ENCODE peak calls at places on chromosomes 16 and 17, in four cellular contexts. One of them, this sample, is unnamed. For H3K4me1 and H3K36me3, the result is how much of the 10 kb centered on the place peaks cover.

GRCh38 chr17:43721537-43722268 is 36.9 kb downstream of the SOST start:
- DNase-seq in IMR-90: peak
- DNase-seq in OCI-LY7: no peak
- DNase-seq in CD8-positive, alpha-beta T cell: no peak
- DNase-seq in this sample: no peak

GRCh38 chr17:50048146-50048720 is 7.7 kb upstream of the ITGA3 start:
- DNase-seq in IMR-90: no peak
- DNase-seq in OCI-LY7: no peak
- DNase-seq in CD8-positive, alpha-beta T cell: no peak
- DNase-seq in this sample: no peak

GRCh38 chr16:29820730-29821662 is 734 bp downstream of the MVP start:
- DNase-seq in IMR-90: no peak
- DNase-seq in OCI-LY7: no peak
- DNase-seq in CD8-positive, alpha-beta T cell: peak
- DNase-seq in this sample: no peak

GRCh38 chr17:64448665-64449512 is at the start of gene MILR1:
- DNase-seq in IMR-90: peak
- DNase-seq in OCI-LY7: peak
- DNase-seq in CD8-positive, alpha-beta T cell: no peak
- DNase-seq in this sample: peak

GRCh38 chr16:77467929-77468328 is 33.1 kb upstream of the ADAMTS18 start:
- DNase-seq in IMR-90: no peak
- DNase-seq in OCI-LY7: no peak
- DNase-seq in CD8-positive, alpha-beta T cell: no peak
- DNase-seq in this sample: no peak

GRCh38 chr16:85197611-85198566 is 85.6 kb upstream of the CIBAR2 start:
- DNase-seq in IMR-90: no peak
- DNase-seq in OCI-LY7: no peak
- DNase-seq in CD8-positive, alpha-beta T cell: no peak
- DNase-seq in this sample: no peak

GRCh38 chr17:66747561-66748275 is 87.2 kb upstream of the CACNG5 start:
- DNase-seq in IMR-90: peak
- DNase-seq in OCI-LY7: no peak
- DNase-seq in CD8-positive, alpha-beta T cell: no peak
- DNase-seq in this sample: peak

GRCh38 chr17:50026046-50026675 is 29.7 kb upstream of the ITGA3 start:
- DNase-seq in IMR-90: no peak
- DNase-seq in OCI-LY7: no peak
- DNase-seq in CD8-positive, alpha-beta T cell: no peak
- DNase-seq in this sample: no peak

GRCh38 chr17:14359251-14359939 is 58.5 kb downstream of the HS3ST3B1 start:
- DNase-seq in IMR-90: no peak
- DNase-seq in OCI-LY7: peak
- DNase-seq in CD8-positive, alpha-beta T cell: peak
- DNase-seq in this sample: no peak

GRCh38 chr16:57721765-57722499 is 13.6 kb upstream of the KATNB1 start:
- DNase-seq in IMR-90: no peak
- DNase-seq in OCI-LY7: no peak
- DNase-seq in CD8-positive, alpha-beta T cell: no peak
- DNase-seq in this sample: no peak

GRCh38 chr17:57125866-57126265 is 40.8 kb downstream of the AKAP1 start:
- DNase-seq in IMR-90: no peak
- DNase-seq in OCI-LY7: no peak
- DNase-seq in CD8-positive, alpha-beta T cell: no peak
- DNase-seq in this sample: no peak

GRCh38 chr17:38738686-38739085 is 8.5 kb downstream of the CISD3 start:
- DNase-seq in IMR-90: no peak
- DNase-seq in OCI-LY7: no peak
- DNase-seq in CD8-positive, alpha-beta T cell: no peak
- DNase-seq in this sample: no peak

GRCh38 chr17:63369233-63369632 is 76.9 kb downstream of the CYB561 start:
- DNase-seq in IMR-90: peak
- DNase-seq in OCI-LY7: no peak
- DNase-seq in CD8-positive, alpha-beta T cell: no peak
- DNase-seq in this sample: no peak

GRCh38 chr17:322006-322780 is 30.4 kb downstream of the RPH3AL start:
- DNase-seq in IMR-90: no peak
- DNase-seq in OCI-LY7: no peak
- DNase-seq in CD8-positive, alpha-beta T cell: no peak
- DNase-seq in this sample: peak

GRCh38 chr17:50468120-50469004 is at the start of gene CHAD:
- DNase-seq in IMR-90: no peak
- DNase-seq in OCI-LY7: no peak
- DNase-seq in CD8-positive, alpha-beta T cell: no peak
- DNase-seq in this sample: peak

GRCh38 chr16:58464916-58465731 is 34.8 kb upstream of the NDRG4 start:
- DNase-seq in IMR-90: no peak
- DNase-seq in OCI-LY7: no peak
- DNase-seq in CD8-positive, alpha-beta T cell: no peak
- DNase-seq in this sample: no peak

GRCh38 chr17:75060434-75061054 is 13.5 kb downstream of the KCTD2 start:
- DNase-seq in IMR-90: no peak
- DNase-seq in OCI-LY7: no peak
- DNase-seq in CD8-positive, alpha-beta T cell: no peak
- DNase-seq in this sample: no peak

GRCh38 chr16:52298769-52299168 is 248.2 kb downstream of the TOX3 start:
- DNase-seq in IMR-90: no peak
- DNase-seq in OCI-LY7: no peak
- DNase-seq in CD8-positive, alpha-beta T cell: no peak
- DNase-seq in this sample: no peak

GRCh38 chr17:68198931-68199836 is 48.7 kb upstream of the AMZ2 start:
- DNase-seq in IMR-90: no peak
- DNase-seq in OCI-LY7: no peak
- DNase-seq in CD8-positive, alpha-beta T cell: peak
- DNase-seq in this sample: no peak

GRCh38 chr17:21459536-21459935 is 83.4 kb downstream of the KCNJ12 start:
- DNase-seq in IMR-90: no peak
- DNase-seq in OCI-LY7: no peak
- DNase-seq in CD8-positive, alpha-beta T cell: no peak
- DNase-seq in this sample: no peak

GRCh38 chr17:8628172-8628571 is 2.4 kb downstream of the MYH10 start:
- DNase-seq in IMR-90: no peak
- DNase-seq in OCI-LY7: no peak
- DNase-seq in CD8-positive, alpha-beta T cell: no peak
- DNase-seq in this sample: no peak

GRCh38 chr17:8629371-8630226 is 926 bp downstream of the MYH10 start:
- DNase-seq in IMR-90: no peak
- DNase-seq in OCI-LY7: peak
- DNase-seq in CD8-positive, alpha-beta T cell: peak
- DNase-seq in this sample: peak

GRCh38 chr17:8630227-8630801 is at the start of gene MYH10:
- DNase-seq in IMR-90: no peak
- DNase-seq in OCI-LY7: peak
- DNase-seq in CD8-positive, alpha-beta T cell: peak
- DNase-seq in this sample: peak

GRCh38 chr17:8630802-8631553 is 453 bp upstream of the MYH10 start:
- DNase-seq in IMR-90: peak
- DNase-seq in OCI-LY7: peak
- DNase-seq in CD8-positive, alpha-beta T cell: peak
- DNase-seq in this sample: peak

DNA sequence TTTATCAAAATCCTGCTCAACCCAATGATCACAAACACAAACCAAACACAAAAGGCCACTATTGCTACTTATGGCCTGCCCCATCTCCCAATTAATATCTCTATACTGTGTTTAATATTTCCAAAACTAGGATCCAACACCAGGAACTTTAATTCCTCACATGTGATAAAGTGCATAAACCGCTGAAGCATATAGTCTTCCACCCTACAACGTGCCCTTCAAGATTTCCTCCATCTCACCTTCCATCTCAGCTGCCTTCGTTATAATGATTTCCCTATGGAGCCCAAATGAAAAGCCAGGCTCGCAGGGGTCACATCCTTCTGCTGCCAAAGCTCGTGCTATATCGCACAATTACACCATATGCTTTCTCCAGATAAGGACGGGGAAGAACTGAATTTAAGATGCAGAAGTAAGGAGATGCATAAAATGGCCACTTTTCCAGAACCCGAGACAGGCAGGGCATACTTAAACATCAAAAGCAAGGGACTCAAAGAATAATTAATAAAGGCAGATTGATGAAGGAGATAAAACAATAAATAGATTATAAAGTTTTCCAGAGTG is 1.8 kb downstream of the MYH10 start:
- DNase-seq in IMR-90: no peak
- DNase-seq in OCI-LY7: no peak
- DNase-seq in CD8-positive, alpha-beta T cell: no peak
- DNase-seq in this sample: no peak
- H3K4me3 ChIP-seq in IMR-90: peak
- H3K4me3 ChIP-seq in OCI-LY7: peak
- H3K4me3 ChIP-seq in CD8-positive, alpha-beta T cell: no peak
- H3K4me3 ChIP-seq in this sample: peak

GRCh38 chr16:68380348-68380670 is 68.0 kb downstream of the SMPD3 start:
- DNase-seq in IMR-90: no peak
- DNase-seq in OCI-LY7: no peak
- DNase-seq in CD8-positive, alpha-beta T cell: no peak
- DNase-seq in this sample: no peak
- H3K4me1 ChIP-seq in IMR-90: under half
- H3K4me1 ChIP-seq in OCI-LY7: under half
- H3K4me1 ChIP-seq in CD8-positive, alpha-beta T cell: under half
- H3K4me1 ChIP-seq in this sample: under half

DNA sequence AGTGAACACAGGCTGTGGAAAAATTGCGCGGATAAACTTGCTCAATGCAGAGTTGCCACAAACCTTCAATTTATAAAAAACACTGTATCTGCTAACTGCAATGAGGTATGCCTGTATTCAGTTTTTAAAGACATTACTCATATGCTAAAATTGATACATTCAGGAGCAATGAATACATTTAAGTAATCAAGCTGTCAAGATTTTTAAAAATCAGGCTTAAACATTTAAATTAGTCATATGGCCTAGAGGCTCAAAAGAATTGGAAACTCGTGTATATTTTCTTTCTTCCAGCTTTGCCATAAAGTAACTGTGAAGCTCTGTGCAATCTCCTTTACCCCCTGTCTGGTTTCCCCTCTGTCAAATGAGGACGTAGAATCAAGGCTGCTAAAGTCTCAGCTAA is 4.1 kb downstream of the SYNRG start:
- DNase-seq in IMR-90: peak
- DNase-seq in OCI-LY7: no peak
- DNase-seq in CD8-positive, alpha-beta T cell: no peak
- DNase-seq in this sample: no peak
- H3K36me3 ChIP-seq in IMR-90: under half
- H3K36me3 ChIP-seq in OCI-LY7: half or more
- H3K36me3 ChIP-seq in CD8-positive, alpha-beta T cell: under half
- H3K36me3 ChIP-seq in this sample: under half

GRCh38 chr17:20103454-20104448 is 94.6 kb downstream of the SPECC1 start:
- DNase-seq in IMR-90: no peak
- DNase-seq in OCI-LY7: no peak
- DNase-seq in CD8-positive, alpha-beta T cell: no peak
- DNase-seq in this sample: no peak
- H3K4me3 ChIP-seq in IMR-90: no peak
- H3K4me3 ChIP-seq in OCI-LY7: no peak
- H3K4me3 ChIP-seq in CD8-positive, alpha-beta T cell: no peak
- H3K4me3 ChIP-seq in this sample: no peak

DNA sequence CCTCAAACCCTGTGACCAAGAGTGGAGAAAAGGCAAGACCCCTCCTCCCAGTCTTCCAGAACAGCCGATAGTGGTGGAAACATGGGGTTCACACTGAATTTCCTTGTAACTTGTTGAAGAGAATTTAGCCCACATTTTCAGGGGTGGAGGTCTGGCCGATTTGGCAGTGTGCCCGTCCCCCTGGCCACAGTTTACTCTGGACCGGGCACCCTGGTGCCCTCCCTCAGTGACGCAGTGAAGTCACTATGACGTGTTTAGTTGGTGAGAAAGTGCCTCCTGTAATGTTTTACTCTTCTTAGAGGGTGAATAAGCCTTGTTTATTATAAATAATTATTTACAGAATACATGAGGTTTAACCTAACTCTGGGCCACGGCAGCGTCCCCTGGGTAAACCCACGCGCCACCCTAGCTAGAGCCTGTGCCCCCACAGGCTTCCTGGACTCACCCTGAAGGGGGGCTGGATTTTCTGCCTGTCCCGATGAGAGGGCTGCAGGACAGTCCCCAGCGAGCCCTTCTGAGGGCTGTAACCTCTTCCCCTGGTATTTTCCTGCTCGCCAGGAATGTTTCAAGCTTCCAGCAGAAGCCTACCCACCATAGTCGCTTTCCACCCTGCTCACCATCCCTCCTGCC is 316.9 kb downstream of the SEC14L1 start:
- DNase-seq in IMR-90: no peak
- DNase-seq in OCI-LY7: no peak
- DNase-seq in CD8-positive, alpha-beta T cell: no peak
- DNase-seq in this sample: no peak
- H3K4me1 ChIP-seq in IMR-90: half or more
- H3K4me1 ChIP-seq in OCI-LY7: half or more
- H3K4me1 ChIP-seq in CD8-positive, alpha-beta T cell: half or more
- H3K4me1 ChIP-seq in this sample: half or more

GRCh38 chr17:29154516-29155234 is 25.5 kb downstream of the MYO18A start:
- DNase-seq in IMR-90: no peak
- DNase-seq in OCI-LY7: no peak
- DNase-seq in CD8-positive, alpha-beta T cell: no peak
- DNase-seq in this sample: no peak
- H3K36me3 ChIP-seq in IMR-90: under half
- H3K36me3 ChIP-seq in OCI-LY7: under half
- H3K36me3 ChIP-seq in CD8-positive, alpha-beta T cell: under half
- H3K36me3 ChIP-seq in this sample: under half

GRCh38 chr17:81666092-81666341 is 388 bp downstream of the OXLD1 start:
- DNase-seq in IMR-90: peak
- DNase-seq in OCI-LY7: peak
- DNase-seq in CD8-positive, alpha-beta T cell: no peak
- DNase-seq in this sample: no peak

GRCh38 chr17:81666342-81667191 is at the start of the genes CCDC137 and OXLD1:
- DNase-seq in IMR-90: peak
- DNase-seq in OCI-LY7: peak
- DNase-seq in CD8-positive, alpha-beta T cell: peak
- DNase-seq in this sample: peak

GRCh38 chr17:81664051-81664470 is 2.3 kb downstream of the OXLD1 start:
- DNase-seq in IMR-90: no peak
- DNase-seq in OCI-LY7: no peak
- DNase-seq in CD8-positive, alpha-beta T cell: no peak
- DNase-seq in this sample: no peak

GRCh38 chr17:81665205-81666091 is 957 bp downstream of the OXLD1 start:
- DNase-seq in IMR-90: peak
- DNase-seq in OCI-LY7: peak
- DNase-seq in CD8-positive, alpha-beta T cell: peak
- DNase-seq in this sample: peak

DNA sequence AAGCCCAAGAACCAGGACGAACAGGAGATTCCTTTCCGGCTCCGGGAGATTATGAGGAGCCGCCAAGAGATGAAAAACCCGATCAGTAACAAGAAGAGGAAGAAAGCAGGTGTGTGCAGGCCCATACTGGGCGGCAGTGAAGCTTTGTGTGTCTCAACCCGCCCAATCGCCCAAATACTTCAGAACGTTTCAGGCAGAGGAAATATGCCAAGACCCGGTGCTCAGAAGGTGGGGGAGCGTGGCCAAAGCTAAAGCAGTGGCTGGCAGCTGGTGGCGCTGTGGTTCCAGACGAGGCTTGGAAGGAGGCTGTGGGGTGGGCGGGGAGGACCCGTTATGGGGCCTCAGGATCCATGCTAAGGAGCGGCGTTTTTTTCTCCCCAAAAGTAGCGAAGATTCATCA is 1.2 kb downstream of the CCDC137 start:
- DNase-seq in IMR-90: no peak
- DNase-seq in OCI-LY7: peak
- DNase-seq in CD8-positive, alpha-beta T cell: no peak
- DNase-seq in this sample: no peak
- H3K4me3 ChIP-seq in IMR-90: no peak
- H3K4me3 ChIP-seq in OCI-LY7: peak
- H3K4me3 ChIP-seq in CD8-positive, alpha-beta T cell: no peak
- H3K4me3 ChIP-seq in this sample: peak